ENCODE peak calls at places on chromosomes 5 and 9, in nine cellular contexts. Y is cardiac fibroblast; D is activated CD4-positive, alpha-beta T cell treated with anti-CD3 and anti-CD28 coated beads, Interleukin-2, amount 50 U/mL, for 48 hours; F is PC-9; G is psoas muscle; L is stimulated activated CD8-positive, alpha-beta memory T cell treated with anti-CD3 and anti-CD28 coated beads, Interleukin-7, amount 100 ng/mL, for 1 hour; T is KBM-7; Q is IMR-90; J is activated T-helper 1 cell treated with anti-CD3 and anti-CD28 coated beads, Interleukin-2, amount 50 U/mL, for 16 hours. I is an unnamed sample.

GRCh38 chr5:14256756-14257393 is 113.7 kb downstream of the TRIO start:
- DNase-seq in L (no peak), J (no peak), G (no peak), F (no peak), Y (no peak), T (no peak), D (no peak), Q (no peak), I (no peak)

GRCh38 chr9:32581512-32582143 is 8.7 kb upstream of the NDUFB6 start:
- DNase-seq in L (no peak), G (no peak), D (no peak), J (no peak), F (peak; percentile 52), Q (peak; percentile 67), T (peak; percentile 71), Y (peak; percentile 84), I (no peak)

GRCh38 chr5:141260458-141261237 is 15.5 kb downstream of the PCDHB15 start:
- DNase-seq in D (no peak), F (no peak), J (no peak), T (peak; percentile 35), Y (peak; percentile 19), L (no peak), G (no peak), Q (peak; percentile 2), I (no peak)

GRCh38 chr9:128550770-128551651 is 1.4 kb upstream of the SPTAN1 start:
- DNase-seq in D (no peak), T (no peak), J (no peak), Y (peak; percentile 63), F (no peak), Q (peak; percentile 24), L (no peak), G (peak; percentile 49), I (no peak)

GRCh38 chr9:37969130-37969529 is 65.2 kb upstream of the SLC25A51 start:
- DNase-seq in G (no peak), F (no peak), T (no peak), D (no peak), J (no peak), Q (peak; percentile 62), L (no peak), Y (peak; percentile 59), I (no peak)

GRCh38 chr5:57097526-57097925 is 76.3 kb upstream of the GPBP1 start:
- DNase-seq in G (no peak), Q (no peak), F (no peak), D (no peak), L (no peak), T (peak; percentile 42), Y (no peak), J (no peak), I (no peak)

GRCh38 chr5:66454186-66455078 is 141.8 kb upstream of the MAST4 start:
- DNase-seq in G (no peak), Q (no peak), T (no peak), Y (peak; percentile 88), F (no peak), J (no peak), L (no peak), D (no peak), I (no peak)

GRCh38 chr5:1883925-1884637 is 1.4 kb upstream of the IRX4 start:
- DNase-seq in Q (no peak), F (no peak), G (peak; percentile 48), L (no peak), D (no peak), J (no peak), T (no peak), Y (no peak), I (no peak)

GRCh38 chr5:77266291-77266690 is 55.8 kb downstream of the PDE8B start:
- DNase-seq in G (no peak), D (no peak), Q (peak; percentile 56), Y (peak; percentile 63), T (no peak), J (no peak), F (no peak), L (no peak), I (no peak)

GRCh38 chr5:138468966-138469539 is 3.8 kb downstream of the EGR1 start:
- DNase-seq in G (no peak), Y (no peak), L (peak; percentile 64), F (no peak), D (no peak), Q (peak; percentile 82), T (no peak), J (no peak), I (no peak)

GRCh38 chr5:55929020-55929799 is 65.6 kb downstream of the IL6ST start:
- DNase-seq in T (no peak), J (no peak), D (no peak), G (no peak), Q (no peak), L (no peak), Y (no peak), F (no peak), I (no peak)

GRCh38 chr9:118316831-118317230 is 612.6 kb downstream of the TLR4 start:
- DNase-seq in L (no peak), T (no peak), G (no peak), Y (no peak), Q (no peak), D (no peak), J (no peak), F (no peak), I (no peak)

GRCh38 chr9:28073278-28073677 is 500.0 kb upstream of the C9orf72 start:
- DNase-seq in Y (peak; percentile 63), F (no peak), G (no peak), T (peak; percentile 27), D (no peak), L (no peak), J (no peak), Q (peak; percentile 36), I (no peak)

GRCh38 chr5:95668728-95669127 is 14.1 kb downstream of the SPATA9 start:
- DNase-seq in L (no peak), J (no peak), F (no peak), Y (peak; percentile 46), Q (peak; percentile 68), T (peak; percentile 26), D (no peak), G (no peak), I (no peak)

GRCh38 chr5:112923148-112923917 is 1.3 kb upstream of the REEP5 start:
- DNase-seq in Q (no peak), F (no peak), L (no peak), Y (no peak), J (no peak), G (no peak), D (no peak), T (peak; percentile 72), I (no peak)

GRCh38 chr5:1723957-1724821 is 75.4 kb downstream of the MRPL36 start:
- DNase-seq in D (no peak), J (no peak), Y (no peak), Q (no peak), G (no peak), L (no peak), T (no peak), F (no peak), I (no peak)

GRCh38 chr9:84371737-84372136 is 31.2 kb upstream of the SLC28A3 start:
- DNase-seq in G (no peak), D (no peak), L (no peak), T (peak; percentile 28), F (peak; percentile 72), Q (peak; percentile 82), Y (peak; percentile 96), J (no peak), I (no peak)

GRCh38 chr5:116145416-116145815 is 60.6 kb downstream of the COMMD10 start:
- DNase-seq in D (no peak), G (no peak), Q (no peak), Y (no peak), T (no peak), F (no peak), J (no peak), L (no peak), I (no peak)

GRCh38 chr5:136907371-136907770 is 542.0 kb upstream of the TRPC7 start:
- DNase-seq in Q (no peak), L (no peak), J (no peak), D (no peak), Y (no peak), T (no peak), F (no peak), G (no peak), I (no peak)

GRCh38 chr5:174084691-174085154 is 39.2 kb downstream of the NSG2 start:
- DNase-seq in L (no peak), Q (no peak), D (no peak), Y (no peak), G (no peak), J (no peak), F (no peak), T (no peak), I (no peak)

I was measured in cerebellar nuclear complex.